ENCODE peak calls at places on chromosomes 6 and 20, in four cellular contexts. S is adrenal gland, R is HepG2, L is hepatocyte. E is an unnamed sample.

GRCh38 chr20:45341939-45342862 is 6.0 kb downstream of the SDC4 start:
- DNase-seq in S (peak; percentile 93), R (peak; percentile 94), L (peak; percentile 90), E (peak; percentile 78)

GRCh38 chr20:45998761-45999160 is 9.9 kb upstream of the MMP9 start:
- DNase-seq in S (peak; percentile 33), R (no peak), L (no peak), E (peak; percentile 63)

GRCh38 chr6:111552241-111552744 is 53.4 kb downstream of the TRAF3IP2 start:
- DNase-seq in S (peak; percentile 84), R (no peak), L (peak; percentile 92), E (peak; percentile 69)

GRCh38 chr20:55160022-55160421 is 684.6 kb downstream of the DOK5 start:
- DNase-seq in S (no peak), R (no peak), L (peak; percentile 10), E (no peak)

GRCh38 chr20:6756961-6757595 is 10.4 kb upstream of the BMP2 start:
- DNase-seq in S (no peak), R (no peak), L (no peak), E (no peak)

GRCh38 chr6:33421344-33421643 is 1.4 kb downstream of the SYNGAP1 start:
- DNase-seq in S (no peak), R (no peak), L (no peak), E (no peak)

GRCh38 chr6:149213829-149214228 is 103.7 kb upstream of the TAB2 start:
- DNase-seq in S (no peak), R (no peak), L (no peak), E (no peak)

GRCh38 chr6:103280417-103280816 is 1579.3 kb downstream of the HACE1 start:
- DNase-seq in S (no peak), R (no peak), L (no peak), E (no peak)

GRCh38 chr6:73085362-73085975 is 139.8 kb downstream of the KHDC1L start:
- DNase-seq in S (no peak), R (no peak), L (no peak), E (no peak)

GRCh38 chr6:13281630-13282156 is 46.6 kb downstream of the TBC1D7 start:
- DNase-seq in S (no peak), R (no peak), L (no peak), E (no peak)

GRCh38 chr6:168195712-168196111 is 116.7 kb upstream of the FRMD1 start:
- DNase-seq in S (no peak), R (no peak), L (no peak), E (no peak)

GRCh38 chr20:39849171-39849570 is 839.9 kb downstream of the MAFB start:
- DNase-seq in S (no peak), R (no peak), L (no peak), E (no peak)

GRCh38 chr6:145561095-145561820 is 174.1 kb downstream of the EPM2A start:
- DNase-seq in S (no peak), R (no peak), L (no peak), E (no peak)

GRCh38 chr20:56964886-56965285 is 301.6 kb downstream of the BMP7 start:
- DNase-seq in S (no peak), R (no peak), L (no peak), E (no peak)

GRCh38 chr6:153312633-153313032 is 181.6 kb upstream of the RGS17 start:
- DNase-seq in S (peak; percentile 30), R (peak; percentile 31), L (peak; percentile 52), E (peak; percentile 57)

GRCh38 chr6:27795697-27796494 is 116.3 kb downstream of the OR2B2 start:
- DNase-seq in S (peak; percentile 72), R (peak; percentile 95), L (peak; percentile 94), E (no peak)

GRCh38 chr20:7094438-7094997 is 327.0 kb downstream of the BMP2 start:
- DNase-seq in S (peak; percentile 7), R (peak; percentile 43), L (peak; percentile 66), E (no peak)

GRCh38 chr6:121794630-121795029 is 359.2 kb downstream of the GJA1 start:
- DNase-seq in S (peak; percentile 61), R (no peak), L (peak; percentile 26), E (peak; percentile 50)

GRCh38 chr20:33191955-33192354 is 24.0 kb downstream of the BPIFA2 start:
- DNase-seq in S (no peak), R (no peak), L (no peak), E (no peak)

GRCh38 chr6:69096681-69097080 is 461.6 kb downstream of the ADGRB3 start:
- DNase-seq in S (no peak), R (no peak), L (no peak), E (no peak)

GRCh38 chr6:151018035-151018434 is 152.5 kb downstream of the MTHFD1L start:
- DNase-seq in S (no peak), R (no peak), L (no peak), E (no peak)

GRCh38 chr20:43667341-43668132 is 623 bp downstream of the MYBL2 start:
- DNase-seq in S (no peak), R (no peak), L (no peak), E (no peak)

GRCh38 chr20:53194891-53195290 is 222.7 kb downstream of the TSHZ2 start:
- DNase-seq in S (no peak), R (no peak), L (no peak), E (no peak)

GRCh38 chr6:29509711-29510110 is 22.0 kb upstream of the MAS1L start:
- DNase-seq in S (no peak), R (no peak), L (no peak), E (no peak)

GRCh38 chr6:149545258-149545753 is 537 bp downstream of the PPIL4 start:
- DNase-seq in S (peak; percentile 36), R (peak; percentile 75), L (peak; percentile 77), E (peak; percentile 80)

GRCh38 chr6:71349395-71349794 is 60.8 kb downstream of the OGFRL1 start:
- DNase-seq in S (no peak), R (peak; percentile 2), L (peak; percentile 17), E (no peak)

GRCh38 chr6:168189679-168190405 is 110.8 kb upstream of the FRMD1 start:
- DNase-seq in S (no peak), R (no peak), L (no peak), E (no peak)

GRCh38 chr6:90714319-90714718 is 127.4 kb upstream of the MAP3K7 start:
- DNase-seq in S (no peak), R (no peak), L (no peak), E (no peak)

GRCh38 chr6:90707223-90707622 is 120.4 kb upstream of the MAP3K7 start:
- DNase-seq in S (no peak), R (no peak), L (no peak), E (no peak)

GRCh38 chr6:90712165-90712564 is 125.3 kb upstream of the MAP3K7 start:
- DNase-seq in S (no peak), R (no peak), L (no peak), E (no peak)

GRCh38 chr6:90708410-90708809 is 121.5 kb upstream of the MAP3K7 start:
- DNase-seq in S (no peak), R (no peak), L (no peak), E (no peak)

GRCh38 chr6:90709597-90709996 is 122.7 kb upstream of the MAP3K7 start:
- DNase-seq in S (no peak), R (no peak), L (no peak), E (no peak)
- H3K27ac ChIP-seq in S (no peak overlapping the region), R (no peak overlapping the region), L (no peak overlapping the region), E (no peak overlapping the region)

GRCh38 chr20:14134004-14134403 is 138.7 kb downstream of the MACROD2 start:
- DNase-seq in S (no peak), R (no peak), L (no peak), E (no peak)
- H3K36me3 ChIP-seq in S (no peaks in the 10 kb centered on the region), R (no peaks in the 10 kb centered on the region), L (no peaks in the 10 kb centered on the region), E (no peaks in the 10 kb centered on the region)

GRCh38 chr20:51487525-51488279 is 54.8 kb downstream of the NFATC2 start:
- DNase-seq in S (peak; percentile 41), R (peak; percentile 29), L (peak; percentile 62), E (no peak)
- H3K27ac ChIP-seq in S (no peak overlapping the region), R (no peak overlapping the region), L (peak overlapping the region; percentile 8), E (no peak overlapping the region)

GRCh38 chr20:24961384-24962181 is 12.5 kb downstream of the CST7 start:
- DNase-seq in S (no peak), R (no peak), L (no peak), E (no peak)

GRCh38 chr20:24958506-24959385 is 9.7 kb downstream of the CST7 start:
- DNase-seq in S (no peak), R (no peak), L (no peak), E (peak; percentile 29)

GRCh38 chr20:24960861-24961260 is 11.8 kb downstream of the CST7 start:
- DNase-seq in S (no peak), R (no peak), L (no peak), E (no peak)

GRCh38 chr20:24960302-24960801 is 11.3 kb downstream of the CST7 start:
- DNase-seq in S (no peak), R (no peak), L (no peak), E (peak; percentile 64)

DNA sequence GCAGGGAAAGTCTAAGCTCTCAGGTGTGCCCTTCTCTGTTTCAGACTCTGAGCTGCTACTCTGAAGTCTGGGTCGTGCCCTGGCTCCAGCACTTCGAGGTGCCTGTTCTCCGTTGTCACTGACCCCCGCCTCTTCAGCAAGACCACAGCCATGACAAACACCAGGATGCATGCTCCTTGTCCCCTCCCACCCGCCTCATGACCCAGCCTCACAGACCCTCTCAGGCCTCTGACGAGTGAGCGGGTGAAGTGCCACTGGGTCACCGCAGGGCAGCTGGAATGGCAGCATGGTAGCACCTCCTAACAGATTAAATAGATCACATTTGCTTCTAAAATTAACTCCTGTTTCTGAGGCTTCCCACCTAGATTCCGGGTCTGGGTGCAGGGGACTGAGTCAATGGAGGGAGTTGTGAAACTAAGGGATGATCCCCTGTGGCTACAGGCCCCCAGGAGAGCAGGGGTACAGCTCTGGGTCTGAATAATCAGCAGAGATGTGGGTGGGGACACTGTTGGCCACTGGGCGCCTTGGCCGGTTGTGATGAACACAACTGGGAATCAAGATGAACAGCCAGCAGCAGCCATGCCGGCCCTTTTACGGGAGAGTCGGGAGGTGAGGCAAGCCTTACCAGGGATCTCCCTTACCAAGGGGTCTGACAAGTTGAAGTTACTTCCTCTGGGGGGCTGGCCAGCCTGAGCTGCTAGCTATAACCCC is 10.7 kb downstream of the CST7 start:
- DNase-seq in S (no peak), R (no peak), L (no peak), E (no peak)
- H3K36me3 ChIP-seq in S (peaks cover 54% of the 10 kb centered on the region), R (peaks cover 49% of the 10 kb centered on the region), L (no peaks in the 10 kb centered on the region), E (no peaks in the 10 kb centered on the region)

GRCh38 chr6:17165383-17165782 is 63.5 kb downstream of the STMND1 start:
- DNase-seq in S (no peak), R (no peak), L (no peak), E (no peak)
- H3K27ac ChIP-seq in S (no peak overlapping the region), R (no peak overlapping the region), L (no peak overlapping the region), E (no peak overlapping the region)

GRCh38 chr6:37283786-37284185 is 25.8 kb upstream of the TMEM217 start:
- DNase-seq in S (peak; percentile 95), R (no peak), L (no peak), E (peak; percentile 90)
- H3K36me3 ChIP-seq in S (peaks cover 26% of the 10 kb centered on the region), R (peaks cover 81% of the 10 kb centered on the region), L (peaks cover 2% of the 10 kb centered on the region), E (peaks cover 2% of the 10 kb centered on the region)

GRCh38 chr6:95660544-95660943 is 83.2 kb downstream of the MANEA start:
- DNase-seq in S (no peak), R (no peak), L (no peak), E (no peak)

GRCh38 chr6:95654176-95654575 is 76.8 kb downstream of the MANEA start:
- DNase-seq in S (no peak), R (no peak), L (no peak), E (no peak)

DNA sequence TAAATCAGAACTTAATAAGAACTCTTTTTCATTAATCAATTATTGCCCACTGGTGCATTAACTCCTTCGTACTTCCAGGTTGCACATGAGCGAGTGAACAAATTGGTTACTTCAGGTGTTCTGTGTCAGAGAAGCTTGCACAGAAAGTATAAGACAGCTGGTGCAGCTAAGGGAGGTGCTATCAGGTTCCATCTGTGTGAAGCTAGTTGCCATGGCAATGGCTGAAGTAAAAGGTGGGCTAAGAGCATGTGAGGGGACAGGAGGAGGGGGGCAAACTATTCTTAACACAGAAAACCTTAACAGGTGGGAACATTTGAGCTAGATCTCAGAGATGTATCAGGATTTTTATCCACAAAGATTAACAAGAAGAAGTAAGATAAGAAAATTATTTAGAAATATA is 81.6 kb downstream of the MANEA start:
- DNase-seq in S (no peak), R (no peak), L (no peak), E (no peak)
- H3K27ac ChIP-seq in S (no peak overlapping the region), R (no peak overlapping the region), L (no peak overlapping the region), E (no peak overlapping the region)